ENCODE peak calls at places on chromosomes 16 and 17, in eight cellular contexts. Z, G, M, W, Q, R, X and H are unnamed samples.
A peak's percentile ranks its signal among the peaks of the same experiment; 100 is the strongest.

GRCh38 chr17:40417258-40417608 is 463 bp downstream of the TOP2A start:
- DNase-seq in X (no peak), G (no peak), W (no peak), Q (no peak), Z (no peak), M (no peak), R (no peak), H (no peak)

GRCh38 chr16:62036101-62036806 is at the start of gene CDH8:
- DNase-seq in G (no peak), Q (no peak), R (no peak), M (peak; percentile 57), W (no peak), X (no peak), Z (no peak), H (peak; percentile 58)

GRCh38 chr17:63134867-63135266 is 168.8 kb downstream of the TANC2 start:
- DNase-seq in X (no peak), Q (no peak), R (no peak), G (no peak), Z (no peak), M (no peak), W (no peak), H (no peak)

GRCh38 chr17:1590031-1590746 is 27.6 kb upstream of the PITPNA start:
- DNase-seq in X (peak; percentile 74), R (peak; percentile 84), M (no peak), Z (no peak), W (peak; percentile 78), G (peak; percentile 72), Q (peak; percentile 99), H (no peak)

GRCh38 chr16:252366-253337 is 18.0 kb downstream of the FAM234A start:
- DNase-seq in X (no peak), R (no peak), Z (no peak), Q (no peak), W (no peak), G (no peak), M (no peak), H (no peak)

GRCh38 chr17:69404398-69404797 is 10.1 kb upstream of the MAP2K6 start:
- DNase-seq in Z (no peak), M (no peak), G (no peak), R (peak; percentile 74), X (no peak), Q (no peak), W (peak; percentile 47), H (no peak)

GRCh38 chr17:1019451-1019850 is 22.5 kb downstream of the TIMM22 start:
- DNase-seq in R (no peak), W (no peak), M (no peak), Q (no peak), G (no peak), Z (no peak), X (peak; percentile 59), H (no peak)

GRCh38 chr17:1643293-1643998 is 2.1 kb downstream of the SCARF1 start:
- DNase-seq in X (no peak), M (peak; percentile 92), Z (no peak), G (peak; percentile 76), R (peak; percentile 68), W (no peak), Q (peak; percentile 65), H (peak; percentile 41)

GRCh38 chr17:16283705-16284104 is 66.7 kb downstream of the PIGL start:
- DNase-seq in Z (no peak), G (no peak), W (peak; percentile 77), M (no peak), R (peak; percentile 45), X (no peak), Q (no peak), H (no peak)

GRCh38 chr17:47785538-47786123 is 36.0 kb downstream of the OSBPL7 start:
- DNase-seq in G (no peak), Q (no peak), Z (no peak), R (peak; percentile 47), M (no peak), X (no peak), W (peak; percentile 20), H (no peak)

GRCh38 chr17:54982399-54982798 is 13.8 kb downstream of the STXBP4 start:
- DNase-seq in X (no peak), G (no peak), Q (no peak), R (no peak), Z (peak; percentile 66), M (no peak), W (peak; percentile 95), H (no peak)

GRCh38 chr17:13702266-13702665 is 100.5 kb upstream of the HS3ST3A1 start:
- DNase-seq in Z (no peak), X (no peak), W (peak; percentile 52), R (peak; percentile 71), M (no peak), Q (no peak), G (no peak), H (no peak)

GRCh38 chr16:69703638-69704037 is 22.7 kb downstream of the NQO1 start:
- DNase-seq in X (no peak), G (no peak), Z (no peak), R (no peak), W (peak; percentile 47), Q (no peak), M (no peak), H (no peak)

GRCh38 chr16:82067042-82067809 is 32.2 kb downstream of the HSD17B2 start:
- DNase-seq in X (no peak), R (no peak), M (no peak), Q (no peak), G (no peak), Z (no peak), W (no peak), H (no peak)

GRCh38 chr17:47240806-47241205 is 12.8 kb upstream of the ITGB3 start:
- DNase-seq in M (no peak), W (no peak), Z (no peak), R (no peak), G (no peak), X (no peak), Q (no peak), H (no peak)

GRCh38 chr16:51449441-51449840 is 298.4 kb upstream of the SALL1 start:
- DNase-seq in M (no peak), G (no peak), Z (no peak), R (no peak), X (no peak), Q (no peak), W (no peak), H (no peak)

GRCh38 chr17:38357488-38358123 is 6.0 kb downstream of the SOCS7 start:
- DNase-seq in M (no peak), X (no peak), Q (no peak), G (no peak), W (no peak), Z (peak; percentile 71), R (no peak), H (no peak)

GRCh38 chr16:81137012-81137335 is 40.8 kb upstream of the GCSH start:
- DNase-seq in Q (no peak), W (peak; percentile 32), X (no peak), R (no peak), Z (no peak), G (no peak), M (no peak), H (no peak)

GRCh38 chr17:55168970-55169687 is 95.6 kb upstream of the HLF start:
- DNase-seq in Z (no peak), G (no peak), W (no peak), Q (no peak), X (no peak), M (no peak), R (no peak), H (no peak)

GRCh38 chr16:24738895-24739294 is 9.4 kb downstream of the TNRC6A start:
- DNase-seq in W (no peak), X (no peak), Z (no peak), G (no peak), Q (no peak), M (no peak), R (no peak), H (no peak)

GRCh38 chr17:77256710-77257109 is 115.9 kb downstream of the SEC14L1 start:
- DNase-seq in G (no peak), X (no peak), Q (no peak), R (no peak), Z (no peak), M (no peak), W (no peak), H (no peak)

GRCh38 chr17:77254961-77255741 is 114.4 kb downstream of the SEC14L1 start:
- DNase-seq in R (peak; percentile 99), Z (no peak), M (peak; percentile 82), X (no peak), W (peak; percentile 88), G (peak; percentile 82), Q (peak; percentile 93), H (no peak)

GRCh38 chr17:77253611-77254051 is 112.9 kb downstream of the SEC14L1 start:
- DNase-seq in W (peak; percentile 89), M (peak; percentile 75), Z (no peak), X (no peak), G (peak; percentile 56), Q (no peak), R (no peak), H (no peak)

GRCh38 chr17:77251622-77252021 is 110.9 kb downstream of the SEC14L1 start:
- DNase-seq in X (no peak), Z (no peak), R (no peak), W (no peak), G (no peak), Q (no peak), M (no peak), H (no peak)

GRCh38 chr17:77252736-77253135 is 112.0 kb downstream of the SEC14L1 start:
- DNase-seq in W (no peak), Z (no peak), M (no peak), R (no peak), X (no peak), Q (no peak), G (no peak), H (no peak)
- H3K27ac ChIP-seq in W (no peak overlapping the region), Z (no peak overlapping the region), M (no peak overlapping the region), R (no peak overlapping the region), X (no peak overlapping the region), Q (no peak overlapping the region), G (no peak overlapping the region), H (no peak overlapping the region)

GRCh38 chr17:65022751-65023421 is 33.7 kb downstream of the GNA13 start:
- DNase-seq in Z (no peak), M (no peak), R (peak; percentile 97), Q (peak; percentile 38), X (no peak), G (no peak), W (peak; percentile 39), H (no peak)
- H3K27ac ChIP-seq in Z (no peak overlapping the region), M (peak overlapping the region; percentile 1), R (peak overlapping the region; percentile 93), Q (peak overlapping the region; percentile 2), X (no peak overlapping the region), G (peak overlapping the region; percentile 4), W (no peak overlapping the region), H (peak overlapping the region; percentile 63)

GRCh38 chr16:86202267-86202666 is 303.3 kb downstream of the IRF8 start:
- DNase-seq in Q (no peak), M (no peak), G (no peak), X (no peak), W (no peak), Z (peak; percentile 55), R (no peak), H (no peak)
- H3K27ac ChIP-seq in Q (no peak overlapping the region), M (no peak overlapping the region), G (no peak overlapping the region), X (no peak overlapping the region), W (no peak overlapping the region), Z (peak overlapping the region; percentile 87), R (no peak overlapping the region), H (no peak overlapping the region)

DNA sequence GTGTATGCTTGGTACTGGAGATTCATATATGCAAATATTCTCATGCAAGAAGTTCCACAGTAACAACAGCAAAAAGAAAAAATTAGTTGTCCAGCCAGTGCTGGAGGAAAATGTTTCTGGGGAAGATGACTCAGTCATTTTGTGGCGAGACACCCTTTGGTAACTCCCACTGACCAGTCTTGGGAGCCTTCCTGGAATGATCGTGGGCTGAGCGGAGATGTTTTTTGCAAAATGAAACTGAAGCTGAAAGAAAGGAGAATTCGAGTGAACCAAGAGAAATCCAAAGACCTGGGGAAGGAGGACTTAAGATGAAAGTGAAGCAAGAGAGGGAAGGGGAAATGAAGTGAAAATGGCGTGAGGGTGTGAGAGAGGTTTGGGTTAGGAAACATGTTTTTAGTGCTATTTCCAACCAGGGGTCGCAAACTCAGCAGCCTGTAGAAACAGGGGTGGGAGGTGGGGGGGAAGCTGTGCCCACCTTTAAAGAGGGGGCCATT is 5.2 kb downstream of the ITPRIPL2 start:
- DNase-seq in G (peak; percentile 52), Q (peak; percentile 82), M (no peak), X (no peak), W (peak; percentile 93), Z (peak; percentile 81), R (peak; percentile 76), H (no peak)
- H3K27ac ChIP-seq in G (peak overlapping the region; percentile 67), Q (peak overlapping the region; percentile 90), M (peak overlapping the region; percentile 80), X (peak overlapping the region; percentile 96), W (peak overlapping the region; percentile 86), Z (peak overlapping the region; percentile 76), R (peak overlapping the region; percentile 95), H (peak overlapping the region; percentile 9)